ENCODE peak calls at places on chromosomes 5 and 9, in eight cellular contexts. V is SHP77; F is effector memory CD8-positive, alpha-beta T cell; A is T-helper 9 cell; D is activated CD4-positive, alpha-beta T cell treated with anti-CD3 and anti-CD28 coated beads, Interleukin-2, amount 10 ng/mL, durations not matched to agents 7 days and 5 days; S is stimulated activated CD4-positive, alpha-beta T cell treated with anti-CD3 and anti-CD28 coated beads, Interleukin-2, amount 100 ng/mL, for 48 hours; W is hepatocyte; U is NCI-H1694 treated with DMSO at 0.1 percent for 48 hours. X is an unnamed sample.

GRCh38 chr5:17395516-17395915 is 102.5 kb upstream of the TAF11L2 start:
- DNase-seq in A (no peak), F (no peak), V (no peak), W (no peak), S (no peak), U (no peak), D (no peak), X (no peak)

GRCh38 chr5:6449465-6450158 is 953 bp downstream of the UBE2QL1 start:
- DNase-seq in S (no peak), F (no peak), U (no peak), V (no peak), A (no peak), D (no peak), W (no peak), X (no peak)

GRCh38 chr9:38226491-38226951 is 157.5 kb upstream of the SHB start:
- DNase-seq in U (peak), W (no peak), D (no peak), S (no peak), F (no peak), V (no peak), A (no peak), X (no peak)

GRCh38 chr5:147754372-147755122 is 28.0 kb downstream of the JAKMIP2 start:
- DNase-seq in S (no peak), V (no peak), U (no peak), D (no peak), A (no peak), W (no peak), F (no peak), X (no peak)

GRCh38 chr5:164296603-164297080 is 791.2 kb downstream of the MAT2B start:
- DNase-seq in F (no peak), U (no peak), D (no peak), S (no peak), A (no peak), V (peak), W (peak), X (no peak)

GRCh38 chr5:148002471-148002870 is 61.3 kb upstream of the SPINK5 start:
- DNase-seq in W (no peak), D (no peak), A (no peak), S (no peak), F (no peak), V (no peak), U (no peak), X (no peak)

GRCh38 chr5:169050146-169050571 is 250.8 kb downstream of the SLIT3 start:
- DNase-seq in V (no peak), W (no peak), F (no peak), S (no peak), D (no peak), U (no peak), A (no peak), X (no peak)

GRCh38 chr9:107087256-107087655 is 195.8 kb upstream of the RAD23B start:
- DNase-seq in D (no peak), F (no peak), V (no peak), W (no peak), S (no peak), A (no peak), U (no peak), X (no peak)

GRCh38 chr5:34919077-34919476 is 3.6 kb downstream of the BRIX1 start:
- DNase-seq in V (no peak), W (no peak), F (no peak), A (no peak), U (no peak), S (no peak), D (no peak), X (no peak)

GRCh38 chr9:137832830-137833590 is 44.6 kb upstream of the CACNA1B start:
- DNase-seq in A (no peak), U (no peak), D (no peak), F (no peak), V (no peak), S (no peak), W (peak), X (no peak)

GRCh38 chr9:137027369-137028012 is 546 bp downstream of the ABCA2 start:
- DNase-seq in A (no peak), S (no peak), W (peak), V (no peak), F (no peak), D (no peak), U (no peak), X (no peak)

GRCh38 chr5:83553000-83553486 is 81.5 kb downstream of the VCAN start:
- DNase-seq in F (no peak), U (no peak), S (no peak), V (no peak), D (no peak), A (no peak), W (no peak), X (no peak)

GRCh38 chr5:96817496-96817895 is 9.8 kb upstream of the ERAP1 start:
- DNase-seq in U (peak), D (no peak), V (no peak), S (no peak), W (no peak), F (no peak), A (no peak), X (no peak)

GRCh38 chr9:134375430-134376385 is 49.5 kb downstream of the RXRA start:
- DNase-seq in W (no peak), F (no peak), S (no peak), D (no peak), U (peak), V (no peak), A (no peak), X (no peak)

GRCh38 chr9:131410051-131410491 is 16.2 kb downstream of the PRRC2B start:
- DNase-seq in U (peak), D (peak), V (no peak), W (no peak), A (peak), S (no peak), F (no peak), X (no peak)

GRCh38 chr5:149799965-149800516 is 69.9 kb downstream of the PPARGC1B start:
- DNase-seq in U (no peak), D (no peak), A (no peak), V (no peak), W (no peak), S (no peak), F (no peak), X (no peak)

GRCh38 chr9:80906728-80907127 is 782.6 kb downstream of the TLE1 start:
- DNase-seq in A (no peak), U (no peak), F (no peak), W (no peak), S (no peak), V (no peak), D (no peak), X (no peak)

GRCh38 chr5:15929616-15930303 is 249.8 kb downstream of the MARCHF11 start:
- DNase-seq in S (no peak), U (no peak), D (no peak), V (no peak), W (peak), A (no peak), F (no peak), X (no peak)

GRCh38 chr9:132457508-132457907 is 47.5 kb downstream of the CFAP77 start:
- DNase-seq in A (no peak), F (no peak), W (no peak), D (no peak), S (no peak), V (no peak), U (no peak), X (no peak)

GRCh38 chr9:84823426-84824271 is 154.1 kb downstream of the NTRK2 start:
- DNase-seq in U (no peak), F (no peak), D (no peak), S (no peak), A (no peak), W (peak), V (no peak), X (peak)

GRCh38 chr9:518540-518939 is 303.9 kb downstream of the DOCK8 start:
- DNase-seq in V (no peak), A (no peak), D (no peak), F (no peak), W (peak), U (no peak), S (no peak), X (no peak)

GRCh38 chr5:141834331-141834730 is 43.9 kb downstream of the PCDH1 start:
- DNase-seq in A (no peak), D (no peak), V (no peak), W (no peak), U (no peak), F (no peak), S (no peak), X (no peak)

GRCh38 chr5:172163346-172163745 is 24.7 kb downstream of the STK10 start:
- DNase-seq in U (no peak), V (no peak), D (no peak), W (no peak), S (no peak), F (no peak), A (no peak), X (no peak)

GRCh38 chr9:138072897-138073296 is 195.3 kb downstream of the CACNA1B start:
- DNase-seq in D (no peak), W (no peak), V (no peak), S (no peak), U (no peak), F (no peak), A (no peak), X (no peak)

GRCh38 chr9:35616681-35617459 is 1.3 kb downstream of the CD72 start:
- DNase-seq in W (peak), A (peak), F (peak), V (peak), S (peak), U (no peak), D (peak), X (peak)

GRCh38 chr5:132677191-132677590 is 3.4 kb downstream of the IL4 start:
- DNase-seq in S (no peak), V (peak), F (no peak), U (no peak), W (peak), A (no peak), D (no peak), X (no peak)

GRCh38 chr9:134052491-134052890 is 15.3 kb downstream of the BRD3 start:
- DNase-seq in F (no peak), A (no peak), U (no peak), D (no peak), V (no peak), S (no peak), W (no peak), X (no peak)

GRCh38 chr9:134355561-134356278 is 29.5 kb downstream of the RXRA start:
- DNase-seq in D (no peak), S (no peak), V (no peak), W (peak), F (no peak), A (no peak), U (no peak), X (no peak)

GRCh38 chr9:7286101-7286500 is 513.5 kb downstream of the DMAC1 start:
- DNase-seq in A (no peak), F (no peak), S (no peak), U (no peak), W (no peak), V (no peak), D (no peak), X (no peak)

GRCh38 chr9:90300901-90301688 is 341.5 kb downstream of the DIRAS2 start:
- DNase-seq in S (no peak), F (no peak), A (no peak), U (peak), D (no peak), W (peak), V (no peak), X (no peak)

GRCh38 chr5:147445093-147445492 is 64.8 kb downstream of the DPYSL3 start:
- DNase-seq in D (no peak), V (no peak), W (no peak), F (no peak), S (no peak), A (no peak), U (no peak), X (no peak)

GRCh38 chr9:95031711-95032461 is 285.6 kb downstream of the FANCC start:
- DNase-seq in W (peak), U (no peak), V (no peak), A (no peak), S (no peak), D (no peak), F (no peak), X (no peak)

GRCh38 chr5:134911285-134912215 is 6.6 kb downstream of the PCBD2 start:
- DNase-seq in U (no peak), F (no peak), S (no peak), A (no peak), W (no peak), D (no peak), V (no peak), X (no peak)

GRCh38 chr9:21395778-21396717 is 10.8 kb upstream of the IFNA2 start:
- DNase-seq in W (peak), U (peak), S (peak), D (peak), A (peak), V (peak), F (peak), X (peak)

GRCh38 chr9:99078731-99079130 is 26.2 kb upstream of the TGFBR1 start:
- DNase-seq in U (no peak), F (no peak), V (no peak), A (no peak), D (no peak), W (no peak), S (no peak), X (no peak)

GRCh38 chr5:62569466-62569865 is 9.2 kb upstream of the LRRC70 start:
- DNase-seq in U (no peak), W (no peak), F (no peak), A (no peak), D (no peak), V (no peak), S (no peak), X (no peak)

GRCh38 chr5:16934669-16935068 is 1.4 kb downstream of the MYO10 start:
- DNase-seq in U (peak), S (no peak), F (no peak), D (no peak), W (no peak), A (no peak), V (no peak), X (no peak)

GRCh38 chr5:111774525-111774924 is 17.5 kb upstream of the NREP start:
- DNase-seq in U (no peak), A (no peak), F (no peak), D (no peak), V (no peak), S (no peak), W (peak), X (no peak)

GRCh38 chr5:139664273-139664693 is 16.1 kb downstream of the CXXC5 start:
- DNase-seq in F (no peak), S (no peak), W (no peak), V (no peak), D (no peak), A (no peak), U (no peak), X (no peak)

GRCh38 chr9:25964239-25964638 is 286.0 kb upstream of the TUSC1 start:
- DNase-seq in F (no peak), V (peak), A (no peak), W (peak), U (peak), S (peak), D (peak), X (peak)

X was measured in tibial nerve.